ENCODE peak calls at places on chromosomes 5 and 9, in nine cellular contexts. One of them, this sample, is unnamed.
A peak's percentile ranks its signal among the peaks of the same experiment; 100 is the strongest.

GRCh38 chr9:136507221-136507991 is 24.6 kb upstream of the SEC16A start:
- DNase-seq in stomach: no peak
- DNase-seq in uterus: no peak
- DNase-seq in tibial nerve: no peak
- DNase-seq in heart left ventricle: no peak
- DNase-seq in endothelial cell of umbilical vein: no peak
- DNase-seq in testis: no peak
- DNase-seq in breast epithelium: no peak
- DNase-seq in ovary: no peak
- DNase-seq in this sample: no peak

GRCh38 chr9:113609562-113610318 is 146.2 kb downstream of the RGS3 start:
- DNase-seq in stomach: peak; percentile 97
- DNase-seq in tibial nerve: peak; percentile 86
- DNase-seq in breast epithelium: peak; percentile 71
- DNase-seq in ovary: peak; percentile 96
- DNase-seq in uterus: peak; percentile 77
- DNase-seq in heart left ventricle: peak; percentile 89
- DNase-seq in testis: peak; percentile 97
- DNase-seq in endothelial cell of umbilical vein: peak; percentile 96
- DNase-seq in this sample: no peak

GRCh38 chr9:105030285-105030684 is 102.3 kb upstream of the ABCA1 start:
- DNase-seq in tibial nerve: no peak
- DNase-seq in testis: no peak
- DNase-seq in stomach: no peak
- DNase-seq in heart left ventricle: no peak
- DNase-seq in ovary: no peak
- DNase-seq in uterus: no peak
- DNase-seq in breast epithelium: no peak
- DNase-seq in endothelial cell of umbilical vein: no peak
- DNase-seq in this sample: no peak

GRCh38 chr9:7976167-7976755 is 176.7 kb upstream of the DMAC1 start:
- DNase-seq in ovary: no peak
- DNase-seq in endothelial cell of umbilical vein: no peak
- DNase-seq in tibial nerve: no peak
- DNase-seq in stomach: no peak
- DNase-seq in uterus: no peak
- DNase-seq in breast epithelium: no peak
- DNase-seq in heart left ventricle: no peak
- DNase-seq in testis: no peak
- DNase-seq in this sample: peak; percentile 99

GRCh38 chr5:44949687-44950086 is 140.9 kb downstream of the MRPS30 start:
- DNase-seq in endothelial cell of umbilical vein: no peak
- DNase-seq in ovary: no peak
- DNase-seq in stomach: no peak
- DNase-seq in testis: no peak
- DNase-seq in heart left ventricle: no peak
- DNase-seq in uterus: no peak
- DNase-seq in breast epithelium: no peak
- DNase-seq in tibial nerve: no peak
- DNase-seq in this sample: no peak

GRCh38 chr9:130847306-130848217 is 12.5 kb downstream of the ABL1 start:
- DNase-seq in heart left ventricle: peak; percentile 74
- DNase-seq in testis: peak; percentile 58
- DNase-seq in breast epithelium: no peak
- DNase-seq in tibial nerve: peak; percentile 84
- DNase-seq in endothelial cell of umbilical vein: peak; percentile 96
- DNase-seq in ovary: peak; percentile 66
- DNase-seq in stomach: peak; percentile 44
- DNase-seq in uterus: peak; percentile 90
- DNase-seq in this sample: peak; percentile 42

GRCh38 chr5:67353500-67353931 is 156.9 kb upstream of the CD180 start:
- DNase-seq in heart left ventricle: no peak
- DNase-seq in breast epithelium: no peak
- DNase-seq in stomach: no peak
- DNase-seq in testis: no peak
- DNase-seq in tibial nerve: no peak
- DNase-seq in uterus: no peak
- DNase-seq in endothelial cell of umbilical vein: no peak
- DNase-seq in ovary: no peak
- DNase-seq in this sample: no peak

GRCh38 chr9:114614373-114614772 is 3.3 kb downstream of the TMEM268 start:
- DNase-seq in breast epithelium: no peak
- DNase-seq in tibial nerve: no peak
- DNase-seq in testis: no peak
- DNase-seq in uterus: no peak
- DNase-seq in ovary: no peak
- DNase-seq in heart left ventricle: no peak
- DNase-seq in endothelial cell of umbilical vein: no peak
- DNase-seq in stomach: no peak
- DNase-seq in this sample: no peak

GRCh38 chr5:36180556-36181350 is 28.8 kb downstream of the SKP2 start:
- DNase-seq in stomach: no peak
- DNase-seq in testis: no peak
- DNase-seq in endothelial cell of umbilical vein: no peak
- DNase-seq in ovary: no peak
- DNase-seq in uterus: no peak
- DNase-seq in heart left ventricle: no peak
- DNase-seq in breast epithelium: no peak
- DNase-seq in tibial nerve: no peak
- DNase-seq in this sample: no peak

DNA sequence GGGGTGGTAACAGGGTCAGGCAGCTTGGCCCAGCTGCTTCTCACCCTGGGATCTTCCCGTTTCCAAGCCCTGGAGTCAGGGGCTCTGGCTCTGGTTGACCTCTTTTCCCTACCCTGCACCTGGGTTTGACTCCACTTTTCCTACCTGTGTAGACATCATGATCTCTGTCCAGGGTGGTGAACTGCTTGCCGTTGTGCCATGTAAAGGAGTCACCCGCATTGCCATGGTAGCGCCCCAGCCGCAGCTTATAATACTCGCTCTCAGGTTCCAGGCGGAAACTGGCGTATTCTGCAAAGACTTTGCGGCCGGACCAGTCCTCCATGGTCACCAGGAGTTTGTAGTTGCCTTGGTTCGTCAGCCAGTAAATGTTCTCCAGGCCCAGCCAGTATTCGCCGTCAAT is 30.9 kb downstream of the ANGPTL2 start:
- DNase-seq in stomach: no peak
- DNase-seq in uterus: no peak
- DNase-seq in tibial nerve: no peak
- DNase-seq in endothelial cell of umbilical vein: no peak
- DNase-seq in breast epithelium: no peak
- DNase-seq in heart left ventricle: no peak
- DNase-seq in testis: no peak
- DNase-seq in ovary: no peak
- DNase-seq in this sample: no peak
- H3K4me3 ChIP-seq in stomach: no peak overlapping the region
- H3K4me3 ChIP-seq in uterus: no peak overlapping the region
- H3K4me3 ChIP-seq in tibial nerve: no peak overlapping the region
- H3K4me3 ChIP-seq in endothelial cell of umbilical vein: no peak overlapping the region
- H3K4me3 ChIP-seq in breast epithelium: no peak overlapping the region
- H3K4me3 ChIP-seq in heart left ventricle: no peak overlapping the region
- H3K4me3 ChIP-seq in testis: no peak overlapping the region
- H3K4me3 ChIP-seq in ovary: no peak overlapping the region
- H3K4me3 ChIP-seq in this sample: no peak overlapping the region

DNA sequence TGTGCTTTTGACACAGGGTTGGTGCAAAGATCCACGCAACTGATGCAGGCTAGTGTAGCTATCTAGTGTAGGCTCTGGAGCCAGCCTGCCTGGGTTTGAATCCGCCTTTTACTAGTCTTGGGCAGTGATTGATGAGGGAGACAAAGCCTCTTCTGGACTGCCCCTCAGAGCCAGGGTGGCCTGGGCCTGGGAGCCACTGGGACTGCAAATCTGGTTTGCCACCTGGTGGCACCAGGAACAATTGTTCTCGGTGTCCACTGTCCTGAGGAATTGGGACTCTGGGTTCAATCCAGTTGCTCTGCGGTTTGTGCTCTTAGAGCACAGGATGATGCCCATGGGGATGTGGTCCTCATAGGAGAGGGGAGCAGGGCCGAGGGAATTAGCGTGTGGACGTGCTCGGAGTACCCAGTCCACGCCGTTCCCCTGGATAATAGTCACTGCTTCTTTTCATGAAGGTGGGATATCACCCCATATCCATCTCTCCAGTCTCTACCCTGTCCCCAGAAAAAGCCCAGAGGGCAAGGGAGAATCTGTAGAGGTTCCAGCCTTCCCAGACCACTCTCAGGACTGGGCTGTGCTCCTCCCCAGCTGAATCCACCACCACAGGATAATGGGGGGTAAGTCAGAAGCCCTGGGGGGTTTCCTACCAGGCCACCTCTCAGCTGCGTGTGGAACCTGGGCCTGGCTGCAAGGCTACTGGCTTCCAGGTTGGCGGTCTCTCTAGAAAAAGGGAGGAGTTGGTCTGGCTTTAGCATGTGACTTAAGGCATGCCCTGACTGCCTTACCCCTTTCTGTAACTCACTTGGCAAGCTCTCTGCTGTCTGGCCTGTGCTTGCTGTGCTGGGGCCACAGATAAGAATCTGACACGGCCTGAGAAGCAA is 1.9 kb downstream of the B4GALT7 start:
- DNase-seq in heart left ventricle: no peak
- DNase-seq in stomach: peak; percentile 58
- DNase-seq in testis: peak; percentile 64
- DNase-seq in breast epithelium: no peak
- DNase-seq in ovary: no peak
- DNase-seq in endothelial cell of umbilical vein: no peak
- DNase-seq in uterus: no peak
- DNase-seq in tibial nerve: no peak
- DNase-seq in this sample: no peak
- TF ChIP-seq CTCF in heart left ventricle: no peak
- TF ChIP-seq CTCF in stomach: no peak
- TF ChIP-seq CTCF in testis: no peak
- TF ChIP-seq CTCF in breast epithelium: no peak
- TF ChIP-seq CTCF in ovary: no peak
- TF ChIP-seq CTCF in endothelial cell of umbilical vein: no peak
- TF ChIP-seq CTCF in uterus: no peak
- TF ChIP-seq CTCF in tibial nerve: no peak
- TF ChIP-seq CTCF in this sample: no peak

GRCh38 chr9:31023793-31024192 is 1360.7 kb upstream of the ACO1 start:
- DNase-seq in ovary: no peak
- DNase-seq in breast epithelium: no peak
- DNase-seq in tibial nerve: no peak
- DNase-seq in heart left ventricle: no peak
- DNase-seq in testis: no peak
- DNase-seq in endothelial cell of umbilical vein: no peak
- DNase-seq in uterus: no peak
- DNase-seq in stomach: no peak
- DNase-seq in this sample: no peak
- TF ChIP-seq POLR2A in ovary: no peak
- TF ChIP-seq POLR2A in breast epithelium: no peak
- TF ChIP-seq POLR2A in tibial nerve: no peak
- TF ChIP-seq POLR2A in heart left ventricle: no peak
- TF ChIP-seq POLR2A in testis: no peak
- TF ChIP-seq POLR2A in endothelial cell of umbilical vein: no peak
- TF ChIP-seq POLR2A in uterus: no peak
- TF ChIP-seq POLR2A in stomach: no peak
- TF ChIP-seq POLR2A in this sample: no peak

GRCh38 chr9:35163413-35163812 is 1.6 kb downstream of the UNC13B start:
- DNase-seq in breast epithelium: no peak
- DNase-seq in testis: no peak
- DNase-seq in heart left ventricle: no peak
- DNase-seq in endothelial cell of umbilical vein: peak; percentile 4
- DNase-seq in uterus: no peak
- DNase-seq in tibial nerve: no peak
- DNase-seq in ovary: no peak
- DNase-seq in stomach: no peak
- DNase-seq in this sample: no peak
- H3K4me3 ChIP-seq in breast epithelium: peak overlapping the region; percentile 80
- H3K4me3 ChIP-seq in testis: no peak overlapping the region
- H3K4me3 ChIP-seq in heart left ventricle: no peak overlapping the region
- H3K4me3 ChIP-seq in endothelial cell of umbilical vein: no peak overlapping the region
- H3K4me3 ChIP-seq in uterus: no peak overlapping the region
- H3K4me3 ChIP-seq in tibial nerve: no peak overlapping the region
- H3K4me3 ChIP-seq in ovary: no peak overlapping the region
- H3K4me3 ChIP-seq in stomach: peak overlapping the region; percentile 64
- H3K4me3 ChIP-seq in this sample: no peak overlapping the region

GRCh38 chr5:167248262-167248661 is 1043.2 kb upstream of the WWC1 start:
- DNase-seq in stomach: no peak
- DNase-seq in ovary: no peak
- DNase-seq in tibial nerve: no peak
- DNase-seq in breast epithelium: no peak
- DNase-seq in endothelial cell of umbilical vein: no peak
- DNase-seq in heart left ventricle: no peak
- DNase-seq in uterus: no peak
- DNase-seq in testis: no peak
- DNase-seq in this sample: no peak

GRCh38 chr5:167245871-167246270 is 1045.6 kb upstream of the WWC1 start:
- DNase-seq in tibial nerve: no peak
- DNase-seq in uterus: no peak
- DNase-seq in endothelial cell of umbilical vein: no peak
- DNase-seq in breast epithelium: no peak
- DNase-seq in heart left ventricle: no peak
- DNase-seq in ovary: no peak
- DNase-seq in stomach: no peak
- DNase-seq in testis: no peak
- DNase-seq in this sample: no peak

GRCh38 chr5:167241436-167242067 is 1049.9 kb upstream of the WWC1 start:
- DNase-seq in ovary: no peak
- DNase-seq in breast epithelium: no peak
- DNase-seq in testis: no peak
- DNase-seq in stomach: no peak
- DNase-seq in endothelial cell of umbilical vein: no peak
- DNase-seq in uterus: no peak
- DNase-seq in tibial nerve: no peak
- DNase-seq in heart left ventricle: no peak
- DNase-seq in this sample: no peak

GRCh38 chr5:167244583-167244982 is 1046.9 kb upstream of the WWC1 start:
- DNase-seq in uterus: no peak
- DNase-seq in endothelial cell of umbilical vein: no peak
- DNase-seq in breast epithelium: no peak
- DNase-seq in testis: no peak
- DNase-seq in stomach: no peak
- DNase-seq in tibial nerve: no peak
- DNase-seq in heart left ventricle: no peak
- DNase-seq in ovary: no peak
- DNase-seq in this sample: peak; percentile 8
- TF ChIP-seq CTCF in uterus: no peak
- TF ChIP-seq CTCF in endothelial cell of umbilical vein: no peak
- TF ChIP-seq CTCF in breast epithelium: no peak
- TF ChIP-seq CTCF in testis: no peak
- TF ChIP-seq CTCF in stomach: no peak
- TF ChIP-seq CTCF in tibial nerve: no peak
- TF ChIP-seq CTCF in heart left ventricle: no peak
- TF ChIP-seq CTCF in ovary: no peak
- TF ChIP-seq CTCF in this sample: no peak